ENCODE peak calls at places on chromosome 3, in five cellular contexts. H, E, L, C and U are unnamed samples.

GRCh38 chr3:18223591-18224338 is 201.4 kb downstream of the SATB1 start:
- DNase-seq in L (no peak), E (no peak), C (no peak), H (no peak), U (no peak)

GRCh38 chr3:22161315-22161714 is 410.3 kb upstream of the ZNF385D start:
- DNase-seq in H (no peak), C (no peak), L (no peak), E (no peak), U (no peak)

GRCh38 chr3:141305436-141305835 is 62.9 kb upstream of the ZBTB38 start:
- DNase-seq in C (peak; percentile 80), E (no peak), L (peak; percentile 37), H (no peak), U (no peak)

GRCh38 chr3:13621381-13622221 is 72.7 kb downstream of the FBLN2 start:
- DNase-seq in C (no peak), E (peak; percentile 48), H (no peak), L (no peak), U (no peak)

GRCh38 chr3:61855211-61855610 is 293.8 kb downstream of the PTPRG start:
- DNase-seq in L (peak; percentile 42), E (no peak), H (no peak), C (peak; percentile 35), U (no peak)

GRCh38 chr3:111173906-111174305 is 102.3 kb downstream of the NECTIN3 start:
- DNase-seq in H (no peak), E (no peak), L (no peak), C (no peak), U (no peak)

GRCh38 chr3:183698760-183699159 is 1.2 kb downstream of the YEATS2 start:
- DNase-seq in C (peak; percentile 40), L (peak; percentile 43), H (no peak), E (no peak), U (no peak)

GRCh38 chr3:59313365-59313764 is 263.5 kb upstream of the CFAP20DC start:
- DNase-seq in H (no peak), E (no peak), L (no peak), C (peak; percentile 34), U (no peak)

GRCh38 chr3:97917813-97918536 is 54.3 kb downstream of the RIOX2 start:
- DNase-seq in L (peak; percentile 47), E (no peak), C (peak; percentile 71), H (no peak), U (no peak)

GRCh38 chr3:119831941-119832371 is 50.1 kb downstream of the NR1I2 start:
- DNase-seq in E (no peak), L (peak; percentile 85), H (no peak), C (peak; percentile 26), U (no peak)

GRCh38 chr3:127598841-127599570 is 795 bp downstream of the MCM2 start:
- DNase-seq in H (no peak), L (no peak), E (no peak), C (no peak), U (no peak)

GRCh38 chr3:170811928-170812591 is 57.9 kb downstream of the RPL22L1 start:
- DNase-seq in E (peak; percentile 56), H (no peak), C (peak; percentile 87), L (peak; percentile 71), U (peak; percentile 56)

GRCh38 chr3:1207904-1208303 is 115.1 kb downstream of the CNTN6 start:
- DNase-seq in H (no peak), C (no peak), L (peak; percentile 59), E (no peak), U (no peak)

GRCh38 chr3:38334656-38335055 is 11.9 kb upstream of the XYLB start:
- DNase-seq in C (peak; percentile 48), H (no peak), L (peak; percentile 88), E (no peak), U (no peak)

GRCh38 chr3:112086857-112087524 is 802 bp downstream of the C3orf52 start:
- DNase-seq in E (no peak), H (no peak), C (peak; percentile 25), L (peak; percentile 65), U (no peak)

GRCh38 chr3:4979401-4980228 is at the start of gene BHLHE40:
- DNase-seq in L (no peak), E (no peak), H (no peak), C (no peak), U (no peak)

GRCh38 chr3:87575538-87575937 is 299.2 kb upstream of the POU1F1 start:
- DNase-seq in C (no peak), E (no peak), H (no peak), L (no peak), U (no peak)

GRCh38 chr3:132432639-132433038 is 15.3 kb downstream of the DNAJC13 start:
- DNase-seq in E (no peak), H (no peak), L (peak; percentile 89), C (peak; percentile 77), U (no peak)

GRCh38 chr3:69082805-69083204 is 1.9 kb upstream of the ARL6IP5 start:
- DNase-seq in E (no peak), C (peak; percentile 68), L (peak; percentile 86), H (no peak), U (no peak)

GRCh38 chr3:13459605-13460340 is 20.3 kb upstream of the HDAC11 start:
- DNase-seq in E (no peak), H (no peak), C (no peak), L (no peak), U (no peak)

GRCh38 chr3:180335056-180335455 is 266.9 kb upstream of the TTC14 start:
- DNase-seq in C (no peak), H (no peak), L (no peak), E (no peak), U (no peak)

GRCh38 chr3:183158552-183159006 is 4.0 kb downstream of the LAMP3 start:
- DNase-seq in L (peak; percentile 83), C (peak; percentile 73), H (no peak), E (no peak), U (no peak)

GRCh38 chr3:115766587-115767492 is 143.5 kb downstream of the GAP43 start:
- DNase-seq in E (no peak), H (no peak), C (peak; percentile 77), L (peak; percentile 86), U (no peak)

GRCh38 chr3:177523072-177523675 is 325.9 kb upstream of the TBL1XR1 start:
- DNase-seq in L (peak; percentile 71), H (no peak), C (no peak), E (no peak), U (no peak)

GRCh38 chr3:177525414-177525813 is 328.1 kb upstream of the TBL1XR1 start:
- DNase-seq in C (no peak), E (no peak), L (no peak), H (no peak), U (no peak)

GRCh38 chr3:177524742-177525141 is 327.5 kb upstream of the TBL1XR1 start:
- DNase-seq in L (no peak), H (no peak), E (no peak), C (no peak), U (no peak)

GRCh38 chr3:177522051-177522450 is 324.8 kb upstream of the TBL1XR1 start:
- DNase-seq in H (no peak), C (no peak), E (no peak), L (peak; percentile 76), U (no peak)

GRCh38 chr3:177523991-177524438 is 326.7 kb upstream of the TBL1XR1 start:
- DNase-seq in H (no peak), L (peak; percentile 44), C (peak; percentile 31), E (no peak), U (no peak)
- TF ChIP-seq CTCF in H (no peak), L (no peak), C (no peak), E (no peak), U (no peak)

GRCh38 chr3:10303785-10304184 is 11.0 kb upstream of the GHRL start:
- DNase-seq in E (no peak), L (no peak), C (no peak), H (no peak), U (no peak)

GRCh38 chr3:10303105-10303504 is 10.4 kb upstream of the GHRL start:
- DNase-seq in L (no peak), H (no peak), E (no peak), C (no peak), U (no peak)

GRCh38 chr3:10299679-10300078 is 6.9 kb upstream of the GHRL start:
- DNase-seq in L (no peak), H (no peak), C (no peak), E (no peak), U (no peak)

GRCh38 chr3:10300087-10300486 is 7.3 kb upstream of the GHRL start:
- DNase-seq in H (no peak), L (no peak), E (no peak), C (no peak), U (no peak)

DNA sequence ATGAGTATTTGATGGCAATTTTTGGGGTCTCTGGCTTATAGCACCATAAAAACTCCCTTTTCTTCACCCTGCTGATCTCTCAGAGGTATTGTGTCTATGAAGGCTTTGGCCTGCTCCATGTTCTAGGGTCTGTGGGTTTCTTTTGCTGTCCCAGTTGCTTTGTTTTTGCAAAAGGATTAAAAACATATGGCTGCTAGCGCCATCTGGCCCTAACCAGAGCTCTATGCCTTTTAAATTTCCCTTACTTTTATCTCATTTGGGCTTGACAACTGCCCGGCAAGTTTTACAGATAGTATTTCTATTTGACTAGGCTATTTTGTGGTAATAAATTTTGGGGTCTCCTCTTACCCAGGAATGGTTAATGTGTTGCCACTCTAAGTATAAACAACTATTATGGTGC is 6.4 kb upstream of the GHRL start:
- DNase-seq in H (no peak), L (no peak), E (no peak), C (no peak), U (no peak)
- TF ChIP-seq CTCF in H (no peak), L (no peak), E (no peak), C (no peak), U (no peak)

DNA sequence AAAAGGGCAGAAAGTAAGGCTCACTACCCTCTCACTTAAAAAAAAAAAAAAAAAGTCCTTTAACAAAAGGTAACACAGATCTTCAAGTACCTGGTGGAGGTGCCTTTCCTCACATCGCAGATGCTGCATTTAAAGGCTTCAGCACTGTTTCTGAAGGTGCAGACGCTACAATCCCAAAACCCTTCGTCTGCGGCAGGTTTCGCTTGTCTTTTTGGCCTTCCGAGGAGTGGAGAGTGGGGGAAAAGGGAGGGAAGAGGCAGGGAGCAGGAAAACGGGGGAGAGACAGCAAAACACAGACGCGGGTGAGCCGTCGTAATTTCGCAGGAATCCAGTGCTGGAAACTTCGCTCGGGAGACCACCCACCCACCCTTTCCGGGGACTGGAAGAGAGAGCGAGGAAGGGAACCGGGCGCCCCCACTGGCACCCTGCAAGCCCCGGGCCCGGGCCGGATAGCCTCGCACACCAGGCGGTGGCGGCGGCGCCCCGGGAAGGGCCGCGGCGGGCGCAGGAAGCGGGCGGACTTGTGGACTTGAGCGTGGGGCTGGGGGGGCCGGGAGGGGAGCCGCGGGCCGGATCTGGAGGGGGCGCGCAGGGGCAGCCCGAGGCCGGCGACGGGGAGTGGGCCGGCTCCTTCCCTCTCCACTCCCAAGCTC is 401.7 kb downstream of the SHQ1 start:
- DNase-seq in C (peak; percentile 49), L (peak; percentile 41), H (peak; percentile 81), E (no peak), U (no peak)
- TF ChIP-seq CTCF in C (no peak), L (no peak), H (no peak), E (peak; percentile 8), U (peak; percentile 18)

DNA sequence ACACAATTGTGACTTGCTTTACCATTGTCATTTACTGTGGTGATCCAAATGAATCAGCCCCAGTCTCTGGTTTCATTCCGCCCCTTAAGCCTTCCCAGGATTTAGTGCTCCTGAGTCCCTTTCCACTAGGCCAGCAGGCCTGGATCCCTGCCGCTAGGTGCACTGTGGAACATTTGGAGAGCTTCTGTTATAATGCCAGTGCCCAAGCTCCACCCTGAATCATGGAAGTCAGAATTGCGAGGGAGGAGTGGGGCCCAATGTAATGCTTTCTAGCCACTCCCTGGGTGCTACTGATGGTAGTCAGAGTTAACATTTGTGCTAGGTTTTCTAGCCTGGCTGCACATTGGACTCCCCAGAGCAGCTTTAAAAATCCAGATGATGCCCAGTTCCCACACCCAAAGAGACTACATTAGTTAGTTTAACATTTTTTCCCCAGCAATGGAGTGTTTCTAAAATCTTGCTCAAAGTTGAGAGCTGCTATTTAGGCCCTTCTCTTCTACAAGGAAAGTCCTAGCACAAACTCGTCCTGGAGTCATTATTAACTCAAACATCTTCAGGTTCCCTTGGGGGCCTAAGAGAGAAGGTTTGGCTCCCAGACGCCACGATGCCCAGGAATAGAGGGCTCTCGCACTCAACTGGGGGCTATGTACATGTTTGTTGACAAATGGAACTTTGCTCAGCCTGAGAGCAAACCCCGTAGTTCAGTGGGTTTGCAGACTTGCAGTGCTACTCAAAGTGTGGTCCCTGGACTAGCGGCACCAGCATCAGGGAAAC is 366.7 kb upstream of the PROK2 start:
- DNase-seq in H (no peak), C (no peak), L (no peak), E (no peak), U (no peak)
- TF ChIP-seq CTCF in H (no peak), C (no peak), L (no peak), E (no peak), U (no peak)